ENCODE peak calls at places on chromosomes 2 and 18, in five cellular contexts. M is fibroblast of lung, N is LNCaP clone FGC, O is stomach, P is body of pancreas. B is an unnamed sample.

GRCh38 chr2:222912117-222912516 is 51.3 kb downstream of the ACSL3 start:
- DNase-seq in M (no peak), N (no peak), O (no peak), P (peak; percentile 18), B (peak; percentile 81)

GRCh38 chr2:96452054-96452453 is 53.1 kb downstream of the NEURL3 start:
- DNase-seq in M (no peak), N (no peak), O (no peak), P (no peak), B (no peak)

GRCh38 chr2:80326214-80326613 is 21.7 kb upstream of the LRRTM1 start:
- DNase-seq in M (peak; percentile 27), N (no peak), O (no peak), P (no peak), B (peak; percentile 15)

GRCh38 chr2:118097657-118098056 is 9.4 kb downstream of the INSIG2 start:
- DNase-seq in M (no peak), N (no peak), O (no peak), P (no peak), B (no peak)

GRCh38 chr2:119704670-119705120 is 25.7 kb downstream of the TMEM177 start:
- DNase-seq in M (peak; percentile 66), N (no peak), O (no peak), P (no peak), B (no peak)

GRCh38 chr2:211181626-211182025 is 625.2 kb downstream of the CPS1 start:
- DNase-seq in M (peak; percentile 23), N (peak; percentile 71), O (no peak), P (no peak), B (no peak)

GRCh38 chr2:58553937-58554336 is 312.8 kb upstream of the FANCL start:
- DNase-seq in M (no peak), N (no peak), O (no peak), P (no peak), B (no peak)

GRCh38 chr2:101303688-101304087 is 4.8 kb downstream of the RNF149 start:
- DNase-seq in M (no peak), N (no peak), O (no peak), P (no peak), B (no peak)

GRCh38 chr2:238098854-238099708 is 1.1 kb upstream of the ESPNL start:
- DNase-seq in M (no peak), N (no peak), O (peak; percentile 23), P (no peak), B (no peak)

GRCh38 chr18:36481935-36482334 is 184.4 kb downstream of the FHOD3 start:
- DNase-seq in M (no peak), N (no peak), O (no peak), P (no peak), B (no peak)

GRCh38 chr18:36481201-36481657 is 183.7 kb downstream of the FHOD3 start:
- DNase-seq in M (no peak), N (no peak), O (no peak), P (no peak), B (no peak)

GRCh38 chr18:36476433-36476832 is 178.9 kb downstream of the FHOD3 start:
- DNase-seq in M (peak; percentile 24), N (no peak), O (no peak), P (no peak), B (no peak)

GRCh38 chr18:36477776-36478175 is 180.3 kb downstream of the FHOD3 start:
- DNase-seq in M (no peak), N (no peak), O (no peak), P (no peak), B (no peak)
- TF ChIP-seq CTCF in M (no peak), N (no peak), O (no peak), P (no peak), B (no peak)

DNA sequence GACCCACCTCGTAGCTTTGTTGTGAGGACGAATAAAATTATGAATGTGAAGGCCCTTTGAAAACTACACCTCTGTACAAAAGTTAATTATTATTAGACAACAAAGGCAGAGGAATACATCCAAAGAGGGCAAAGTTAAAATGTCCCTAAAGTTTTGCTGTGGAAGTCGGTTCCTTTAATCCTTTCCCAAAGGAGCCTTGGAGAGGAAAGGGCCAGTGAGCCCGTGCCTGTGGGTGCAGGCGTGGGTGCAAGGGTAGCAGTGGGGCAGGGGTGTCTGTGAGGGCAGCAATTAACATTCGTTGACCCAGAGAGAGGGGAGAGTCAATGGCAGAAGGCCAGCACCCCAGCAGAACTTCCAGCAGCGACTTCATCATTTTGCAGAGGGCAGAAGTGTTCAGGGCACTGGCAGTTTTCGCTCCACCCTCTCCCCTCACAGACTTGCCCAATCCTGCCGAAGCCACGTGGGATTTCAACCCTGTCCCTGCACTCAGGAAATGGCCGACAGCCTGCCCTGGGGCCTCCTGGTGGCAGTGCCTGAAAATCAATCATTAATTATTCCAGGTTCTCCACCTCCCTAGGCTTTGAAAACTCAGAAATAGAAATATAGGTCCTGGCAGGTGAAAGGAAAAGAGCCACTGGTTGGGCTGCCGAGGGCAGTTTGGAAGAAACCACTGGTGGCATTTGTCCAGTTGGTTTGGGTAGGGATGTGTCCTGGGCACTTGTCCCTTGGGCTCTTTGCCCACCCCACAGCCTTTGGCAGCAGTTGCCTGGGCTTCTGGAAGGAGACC is 4.2 kb upstream of the PAX8 start:
- DNase-seq in M (peak; percentile 48), N (no peak), O (peak; percentile 80), P (peak; percentile 89), B (no peak)
- TF ChIP-seq CTCF in M (peak; percentile 35), N (no peak), O (peak; percentile 60), P (peak; percentile 23), B (no peak)

GRCh38 chr2:151159109-151159690 is 102.5 kb downstream of the RBM43 start:
- DNase-seq in M (peak; percentile 42), N (no peak), O (no peak), P (no peak), B (no peak)

GRCh38 chr2:151156943-151157705 is 104.5 kb downstream of the RBM43 start:
- DNase-seq in M (peak; percentile 49), N (no peak), O (no peak), P (no peak), B (no peak)

GRCh38 chr2:151156431-151156830 is 105.2 kb downstream of the RBM43 start:
- DNase-seq in M (peak; percentile 78), N (no peak), O (no peak), P (no peak), B (no peak)

GRCh38 chr2:151166410-151166809 is 95.3 kb downstream of the RBM43 start:
- DNase-seq in M (no peak), N (no peak), O (no peak), P (no peak), B (no peak)

GRCh38 chr2:151162185-151162584 is 99.5 kb downstream of the RBM43 start:
- DNase-seq in M (peak; percentile 37), N (no peak), O (no peak), P (no peak), B (no peak)
- TF ChIP-seq CTCF in M (peak; percentile 68), N (peak; percentile 44), O (no peak), P (no peak), B (no peak)

DNA sequence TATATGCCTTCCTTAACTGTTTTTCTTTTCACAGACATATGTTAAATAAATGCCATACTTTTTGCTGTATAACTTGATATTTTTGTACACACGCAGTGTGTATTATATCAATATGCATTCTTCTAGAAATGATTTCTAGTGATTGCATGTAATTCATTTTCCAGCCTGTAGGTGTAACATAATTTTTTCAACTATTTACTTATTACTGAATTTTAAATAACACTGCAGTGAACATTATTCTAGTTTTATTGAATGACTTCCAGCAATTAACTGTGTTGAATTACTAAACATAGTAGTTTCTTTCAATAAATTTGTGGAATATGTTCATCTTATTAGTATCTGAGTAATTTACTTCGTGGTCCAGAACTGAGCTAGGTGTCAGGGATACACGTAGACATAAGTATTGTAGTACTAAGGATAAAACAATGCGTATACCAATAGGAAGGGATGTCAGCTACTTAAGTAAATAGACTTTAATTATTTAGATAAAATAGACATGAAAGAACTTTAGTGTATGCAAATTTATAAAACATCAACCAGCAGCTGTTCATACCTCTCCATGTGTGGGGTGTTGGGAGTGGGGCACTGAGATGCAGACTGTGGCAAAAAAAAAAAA is 28.0 kb downstream of the TANC1 start:
- DNase-seq in M (no peak), N (no peak), O (no peak), P (no peak), B (no peak)
- TF ChIP-seq CTCF in M (no peak), N (no peak), O (peak; percentile 18), P (peak; percentile 47), B (no peak)

GRCh38 chr2:201244829-201245228 is 15.5 kb upstream of the CASP8 start:
- DNase-seq in M (no peak), N (no peak), O (no peak), P (no peak), B (no peak)
- TF ChIP-seq CTCF in M (no peak), N (no peak), O (no peak), P (no peak), B (no peak)

DNA sequence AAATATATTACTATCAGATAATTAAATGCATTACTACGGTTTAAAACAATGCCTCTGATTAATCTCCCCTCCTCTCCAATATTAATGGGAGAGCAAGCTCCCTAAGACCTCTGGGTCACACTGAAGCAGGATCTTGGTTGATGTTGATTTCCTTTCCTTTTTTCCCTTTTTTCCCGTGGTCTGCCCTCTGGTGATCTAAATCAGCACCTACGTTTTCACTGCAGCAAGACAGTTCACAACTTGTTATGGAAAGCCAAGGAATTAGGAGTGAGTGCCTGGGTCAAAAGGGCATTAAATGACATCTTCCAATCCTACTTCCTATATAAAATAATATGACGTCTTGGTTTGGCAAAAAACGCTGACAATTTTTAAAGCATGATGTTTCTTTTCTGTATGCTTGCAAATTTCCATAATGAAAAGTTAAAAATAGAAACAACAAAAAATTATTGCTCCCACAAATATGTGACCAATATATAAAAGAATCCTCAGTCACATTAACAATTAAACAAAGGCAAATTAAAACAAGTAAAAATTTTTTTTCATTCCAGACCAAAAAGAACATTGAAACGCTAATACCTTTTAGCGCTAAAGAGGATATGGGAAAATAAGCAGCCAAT is 7.9 kb upstream of the CFAP36 start:
- DNase-seq in M (peak; percentile 43), N (no peak), O (no peak), P (no peak), B (no peak)
- TF ChIP-seq CTCF in M (peak; percentile 74), N (peak; percentile 58), O (no peak), P (no peak), B (peak; percentile 10)

B was measured in GM10248.